ENCODE peak calls at places on chromosomes 7 and 10, in five cellular contexts. J is thyroid gland; E is effector memory CD4-positive, alpha-beta T cell; C is lower lobe of right lung; D is ovary. P is an unnamed sample.
A peak's percentile ranks its signal among the peaks of the same experiment; 100 is the strongest.

GRCh38 chr10:59222788-59223187 is 46.3 kb downstream of the PHYHIPL start:
- DNase-seq in J (no peak), E (no peak), C (no peak), D (no peak), P (no peak)

GRCh38 chr7:129778770-129779601 is 167.5 kb downstream of the NRF1 start:
- DNase-seq in J (no peak), E (no peak), C (no peak), D (no peak), P (no peak)

GRCh38 chr7:147311332-147311731 is 1194.7 kb downstream of the CNTNAP2 start:
- DNase-seq in J (no peak), E (no peak), C (no peak), D (no peak), P (no peak)

GRCh38 chr7:31129067-31129466 is 77.0 kb downstream of the ADCYAP1R1 start:
- DNase-seq in J (no peak), E (no peak), C (no peak), D (no peak), P (no peak)

GRCh38 chr10:70931168-70931805 is 42.9 kb upstream of the PCBD1 start:
- DNase-seq in J (peak; percentile 5), E (no peak), C (no peak), D (no peak), P (no peak)

GRCh38 chr7:16062269-16062668 is 359.1 kb downstream of the CRPPA start:
- DNase-seq in J (no peak), E (no peak), C (no peak), D (no peak), P (no peak)

GRCh38 chr7:40507166-40507565 is 372.4 kb downstream of the SUGCT start:
- DNase-seq in J (no peak), E (no peak), C (no peak), D (no peak), P (no peak)

GRCh38 chr10:30827531-30828120 is 198.1 kb upstream of the LYZL2 start:
- DNase-seq in J (peak; percentile 57), E (no peak), C (no peak), D (no peak), P (peak; percentile 73)

GRCh38 chr10:34335960-34336359 is 479.1 kb downstream of the PARD3 start:
- DNase-seq in J (no peak), E (no peak), C (no peak), D (no peak), P (no peak)

GRCh38 chr7:122867471-122867980 is 18.7 kb downstream of the CADPS2 start:
- DNase-seq in J (no peak), E (no peak), C (no peak), D (no peak), P (no peak)
- H3K9me3 ChIP-seq in J (no peaks in the 10 kb centered on the region), E (no peaks in the 10 kb centered on the region), C (peaks cover 27% of the 10 kb centered on the region), D (no peaks in the 10 kb centered on the region), P (no peaks in the 10 kb centered on the region)

GRCh38 chr10:89148061-89148460 is 59.1 kb downstream of the CH25H start:
- DNase-seq in J (no peak), E (no peak), C (no peak), D (no peak), P (no peak)

GRCh38 chr10:89142562-89142961 is 64.6 kb downstream of the CH25H start:
- DNase-seq in J (no peak), E (no peak), C (no peak), D (no peak), P (no peak)

GRCh38 chr10:89144836-89145235 is 62.3 kb downstream of the CH25H start:
- DNase-seq in J (no peak), E (no peak), C (no peak), D (no peak), P (no peak)

GRCh38 chr10:89151857-89152256 is 55.3 kb downstream of the CH25H start:
- DNase-seq in J (no peak), E (no peak), C (no peak), D (no peak), P (no peak)

DNA sequence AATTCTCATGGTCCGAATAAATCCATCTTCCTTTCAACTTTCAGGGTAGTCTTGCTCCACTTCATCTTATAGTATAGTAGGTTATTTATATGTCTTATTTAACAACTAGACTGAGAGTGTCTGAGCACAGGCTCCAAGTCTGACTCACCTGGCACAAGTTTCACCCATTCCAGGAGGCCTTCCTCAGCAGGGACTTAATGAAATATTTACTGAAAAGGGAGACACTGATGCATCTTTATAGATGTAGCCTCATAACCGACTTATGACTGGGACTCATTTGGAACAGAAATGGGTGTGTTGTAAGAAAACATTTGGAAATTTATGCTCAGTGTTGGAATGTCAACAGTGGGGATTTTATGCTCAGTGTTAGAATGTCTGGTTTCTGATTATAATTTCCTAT is 59.9 kb downstream of the CH25H start:
- DNase-seq in J (no peak), E (no peak), C (no peak), D (no peak), P (no peak)
- H3K9me3 ChIP-seq in J (no peaks in the 10 kb centered on the region), E (no peaks in the 10 kb centered on the region), C (peaks cover 3% of the 10 kb centered on the region), D (no peaks in the 10 kb centered on the region), P (no peaks in the 10 kb centered on the region)

GRCh38 chr10:131804551-131805295 is 96.1 kb upstream of the PPP2R2D start:
- DNase-seq in J (no peak), E (no peak), C (no peak), D (no peak), P (no peak)
- H3K9me3 ChIP-seq in J (no peaks in the 10 kb centered on the region), E (no peaks in the 10 kb centered on the region), C (peaks cover 1% of the 10 kb centered on the region), D (no peaks in the 10 kb centered on the region), P (no peaks in the 10 kb centered on the region)

GRCh38 chr10:131207176-131207575 is 104.3 kb downstream of the TCERG1L start:
- DNase-seq in J (no peak), E (no peak), C (no peak), D (no peak), P (no peak)

GRCh38 chr10:131204406-131205152 is 106.9 kb downstream of the TCERG1L start:
- DNase-seq in J (no peak), E (no peak), C (no peak), D (no peak), P (no peak)

GRCh38 chr10:131206136-131206995 is 105.2 kb downstream of the TCERG1L start:
- DNase-seq in J (no peak), E (no peak), C (no peak), D (no peak), P (no peak)

GRCh38 chr10:131203456-131204357 is 107.8 kb downstream of the TCERG1L start:
- DNase-seq in J (no peak), E (no peak), C (no peak), D (no peak), P (peak; percentile 16)

GRCh38 chr10:131205556-131205955 is 106.0 kb downstream of the TCERG1L start:
- DNase-seq in J (no peak), E (no peak), C (no peak), D (no peak), P (no peak)
- H3K9me3 ChIP-seq in J (no peaks in the 10 kb centered on the region), E (no peaks in the 10 kb centered on the region), C (no peaks in the 10 kb centered on the region), D (no peaks in the 10 kb centered on the region), P (no peaks in the 10 kb centered on the region)

GRCh38 chr7:34121366-34121765 is 216.0 kb downstream of the BMPER start:
- DNase-seq in J (no peak), E (no peak), C (no peak), D (no peak), P (no peak)

GRCh38 chr7:34117583-34117982 is 212.2 kb downstream of the BMPER start:
- DNase-seq in J (no peak), E (no peak), C (no peak), D (no peak), P (no peak)

GRCh38 chr7:34124765-34125164 is 219.4 kb downstream of the BMPER start:
- DNase-seq in J (no peak), E (no peak), C (no peak), D (no peak), P (no peak)

GRCh38 chr7:34128762-34129161 is 223.4 kb downstream of the BMPER start:
- DNase-seq in J (no peak), E (no peak), C (no peak), D (no peak), P (no peak)

DNA sequence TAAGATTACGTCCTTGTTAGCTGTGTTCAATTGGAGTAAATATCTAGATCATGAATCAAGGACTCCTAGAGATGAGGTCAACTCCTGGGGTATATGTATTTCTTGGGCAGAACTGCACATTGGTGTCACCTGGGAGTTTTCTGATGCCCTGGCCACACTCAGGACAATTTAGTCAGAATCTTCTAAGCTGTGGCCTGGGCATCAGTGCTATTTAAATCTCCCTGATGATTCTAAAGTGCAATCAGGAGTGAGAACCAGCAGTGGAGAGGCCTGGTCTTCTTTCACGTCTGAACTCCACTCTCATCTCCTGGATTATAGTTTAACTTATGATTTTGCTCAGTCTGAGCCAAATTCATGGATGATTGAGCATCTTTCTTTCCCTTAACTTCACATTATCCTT is 218.0 kb downstream of the BMPER start:
- DNase-seq in J (no peak), E (no peak), C (no peak), D (no peak), P (no peak)
- H3K9me3 ChIP-seq in J (no peaks in the 10 kb centered on the region), E (no peaks in the 10 kb centered on the region), C (peaks cover 21% of the 10 kb centered on the region), D (no peaks in the 10 kb centered on the region), P (no peaks in the 10 kb centered on the region)

P was measured in right cardiac atrium.